ENCODE peak calls at places on chromosomes 12 and 14, in four cellular contexts. T is adrenal gland, N is gastrocnemius medialis, O is mesendoderm. C is an unnamed sample.

GRCh38 chr12:131100031-131100674 is 146.4 kb downstream of the ADGRD1 start:
- DNase-seq in T (no peak), N (no peak), O (no peak), C (no peak)

GRCh38 chr14:87434680-87435079 is 558.3 kb downstream of the GALC start:
- DNase-seq in T (no peak), N (no peak), O (no peak), C (no peak)

GRCh38 chr12:116887897-116888296 is 6.7 kb upstream of the HRK start:
- DNase-seq in T (no peak), N (no peak), O (no peak), C (no peak)

GRCh38 chr14:103385994-103386491 is 828 bp downstream of the MARK3 start:
- DNase-seq in T (peak; percentile 56), N (peak; percentile 55), O (peak; percentile 46), C (no peak)

GRCh38 chr14:69712637-69713088 is 54.3 kb upstream of the SRSF5 start:
- DNase-seq in T (peak; percentile 64), N (peak; percentile 47), O (peak; percentile 64), C (no peak)

GRCh38 chr12:68207276-68207675 is 18.3 kb downstream of the IL26 start:
- DNase-seq in T (no peak), N (no peak), O (no peak), C (no peak)

GRCh38 chr14:20262642-20263128 is 23.6 kb downstream of the OR11H4 start:
- DNase-seq in T (no peak), N (no peak), O (peak; percentile 50), C (no peak)

GRCh38 chr12:59388176-59388575 is 207.7 kb upstream of the SLC16A7 start:
- DNase-seq in T (no peak), N (no peak), O (no peak), C (no peak)

GRCh38 chr12:100675432-100675831 is 101.9 kb downstream of the GAS2L3 start:
- DNase-seq in T (peak; percentile 59), N (no peak), O (no peak), C (no peak)

GRCh38 chr12:132176920-132177551 is 32.8 kb downstream of the NOC4L start:
- DNase-seq in T (no peak), N (no peak), O (no peak), C (no peak)

GRCh38 chr14:61395115-61395725 is 73.8 kb downstream of the PRKCH start:
- DNase-seq in T (no peak), N (peak; percentile 70), O (no peak), C (no peak)

GRCh38 chr12:62750941-62751843 is 183.8 kb downstream of the PPM1H start:
- DNase-seq in T (no peak), N (no peak), O (peak; percentile 53), C (no peak)

GRCh38 chr14:85527458-85527857 is 2.5 kb upstream of the FLRT2 start:
- DNase-seq in T (no peak), N (no peak), O (no peak), C (no peak)

DNA sequence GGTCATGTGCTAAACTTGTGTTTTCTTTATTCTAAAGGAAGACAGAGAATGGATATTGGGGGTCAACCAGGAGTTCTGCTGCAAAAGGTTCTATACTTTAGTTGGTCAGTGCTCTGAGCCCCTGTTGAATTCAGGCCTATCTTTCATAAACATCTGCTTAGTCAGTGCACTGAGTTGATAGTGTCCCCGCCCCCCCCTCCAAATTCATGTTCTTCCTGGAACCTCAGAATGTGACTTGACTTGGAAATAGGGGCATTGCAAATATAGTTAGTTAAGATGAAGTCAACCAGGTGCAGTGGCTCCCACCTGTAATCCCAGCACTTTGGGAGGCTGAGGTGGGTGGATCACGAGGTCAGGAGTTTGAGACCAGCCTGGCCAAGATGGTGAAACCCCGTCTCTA is 23.3 kb downstream of the CHST11 start:
- DNase-seq in T (no peak), N (no peak), O (no peak), C (no peak)
- H3K27ac ChIP-seq in T (no peak overlapping the region), N (no peak overlapping the region), O (no peak overlapping the region), C (no peak overlapping the region)

GRCh38 chr12:3122841-3123678 is 45.9 kb downstream of the TSPAN9 start:
- DNase-seq in T (peak; percentile 89), N (peak; percentile 77), O (peak; percentile 39), C (no peak)
- H3K27ac ChIP-seq in T (peak overlapping the region; percentile 28), N (peak overlapping the region; percentile 64), O (no peak overlapping the region), C (no peak overlapping the region)

GRCh38 chr12:6167327-6168280 is 32.6 kb upstream of the CD9 start:
- DNase-seq in T (peak; percentile 89), N (peak; percentile 54), O (no peak), C (no peak)
- H3K27ac ChIP-seq in T (peak overlapping the region; percentile 89), N (peak overlapping the region; percentile 81), O (no peak overlapping the region), C (peak overlapping the region; percentile 52)

DNA sequence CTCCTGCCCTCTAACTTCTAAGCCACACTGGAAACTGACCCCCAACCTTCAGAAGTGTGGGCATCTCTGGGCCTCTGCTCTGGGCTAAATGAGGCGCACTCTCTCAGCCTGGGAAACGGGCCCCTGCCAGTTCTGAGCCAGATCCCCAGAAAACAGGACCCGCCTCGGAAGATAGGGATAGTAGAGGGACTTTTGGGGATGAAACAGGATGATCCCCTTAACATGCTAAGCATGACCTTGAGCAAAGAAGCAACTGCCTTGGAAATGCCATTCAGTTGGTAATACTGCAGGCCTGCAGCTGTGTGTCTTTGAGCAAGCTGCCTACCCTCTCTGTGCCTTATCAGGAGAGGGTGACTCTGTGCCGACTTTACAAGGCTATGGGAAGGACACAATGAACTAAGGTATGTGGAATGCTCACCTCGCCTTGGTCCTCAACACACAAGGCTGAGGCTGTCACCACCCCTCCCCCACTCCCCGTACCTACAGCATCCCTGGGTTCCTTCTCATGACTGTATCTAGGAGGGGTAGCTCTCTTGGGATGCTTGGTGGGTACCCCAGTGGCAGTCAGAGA is 54.0 kb downstream of the NCOR2 start:
- DNase-seq in T (no peak), N (no peak), O (peak; percentile 97), C (no peak)
- H3K27ac ChIP-seq in T (peak overlapping the region; percentile 6), N (peak overlapping the region; percentile 91), O (peak overlapping the region; percentile 55), C (peak overlapping the region; percentile 74)

DNA sequence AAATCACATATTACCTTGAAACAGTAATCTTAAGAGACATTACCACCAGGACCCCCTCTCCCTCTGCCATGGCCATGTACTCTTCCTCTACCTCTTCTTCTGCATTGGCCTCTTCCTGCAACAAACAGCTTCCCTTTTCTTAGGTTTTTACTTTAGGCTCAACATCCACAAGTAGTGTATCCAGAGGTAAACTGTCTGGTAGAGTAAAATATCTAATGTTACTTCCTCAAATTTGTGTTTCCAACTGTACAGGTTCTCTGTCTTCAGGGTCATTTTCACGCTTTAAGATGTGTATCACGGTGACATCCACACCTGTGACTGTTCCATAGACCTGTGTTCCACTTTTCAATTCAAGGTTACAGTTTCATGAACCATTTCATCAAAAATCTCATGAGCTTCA is 13.4 kb downstream of the CDK17 start:
- DNase-seq in T (no peak), N (no peak), O (no peak), C (no peak)
- H3K27ac ChIP-seq in T (no peak overlapping the region), N (peak overlapping the region; percentile 8), O (no peak overlapping the region), C (no peak overlapping the region)

GRCh38 chr14:72882047-72882446 is 11.9 kb downstream of the DPF3 start:
- DNase-seq in T (no peak), N (no peak), O (no peak), C (no peak)

GRCh38 chr14:72880164-72880563 is 13.7 kb downstream of the DPF3 start:
- DNase-seq in T (no peak), N (no peak), O (peak; percentile 61), C (no peak)

GRCh38 chr14:72878746-72879145 is 15.2 kb downstream of the DPF3 start:
- DNase-seq in T (no peak), N (no peak), O (no peak), C (no peak)

GRCh38 chr14:72880820-72881219 is 13.1 kb downstream of the DPF3 start:
- DNase-seq in T (no peak), N (no peak), O (no peak), C (no peak)

DNA sequence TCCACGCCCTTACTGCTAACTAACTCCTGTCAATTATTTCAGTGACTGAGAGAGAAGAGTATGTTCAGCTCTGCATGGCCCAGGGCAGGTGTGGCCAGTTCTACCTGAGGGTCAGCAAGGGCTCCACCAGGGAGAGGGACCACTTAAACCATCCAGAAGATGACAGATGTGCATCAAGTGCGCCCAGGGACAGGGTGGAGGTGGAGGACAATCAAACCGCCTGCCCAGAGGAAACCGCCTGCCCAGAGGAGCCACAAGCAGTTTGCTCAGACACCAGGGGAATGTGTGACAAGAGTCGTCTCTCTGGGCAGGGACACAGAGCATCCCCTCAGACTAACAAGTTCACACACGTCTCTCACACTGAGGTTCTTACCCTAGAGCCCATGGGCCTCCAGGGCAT is 14.5 kb downstream of the DPF3 start:
- DNase-seq in T (no peak), N (no peak), O (no peak), C (no peak)
- H3K27ac ChIP-seq in T (no peak overlapping the region), N (peak overlapping the region; percentile 4), O (no peak overlapping the region), C (no peak overlapping the region)

GRCh38 chr12:88418856-88419497 is 161.3 kb downstream of the KITLG start:
- DNase-seq in T (no peak), N (no peak), O (peak; percentile 6), C (no peak)
- H3K27ac ChIP-seq in T (no peak overlapping the region), N (no peak overlapping the region), O (no peak overlapping the region), C (no peak overlapping the region)

GRCh38 chr14:59217011-59217410 is 28.5 kb downstream of the DAAM1 start:
- DNase-seq in T (no peak), N (no peak), O (no peak), C (no peak)

GRCh38 chr14:59215353-59215752 is 26.9 kb downstream of the DAAM1 start:
- DNase-seq in T (peak; percentile 8), N (peak; percentile 81), O (no peak), C (no peak)

GRCh38 chr14:59214702-59215302 is 26.3 kb downstream of the DAAM1 start:
- DNase-seq in T (no peak), N (no peak), O (no peak), C (no peak)

GRCh38 chr14:59215757-59216156 is 27.3 kb downstream of the DAAM1 start:
- DNase-seq in T (no peak), N (no peak), O (no peak), C (no peak)

DNA sequence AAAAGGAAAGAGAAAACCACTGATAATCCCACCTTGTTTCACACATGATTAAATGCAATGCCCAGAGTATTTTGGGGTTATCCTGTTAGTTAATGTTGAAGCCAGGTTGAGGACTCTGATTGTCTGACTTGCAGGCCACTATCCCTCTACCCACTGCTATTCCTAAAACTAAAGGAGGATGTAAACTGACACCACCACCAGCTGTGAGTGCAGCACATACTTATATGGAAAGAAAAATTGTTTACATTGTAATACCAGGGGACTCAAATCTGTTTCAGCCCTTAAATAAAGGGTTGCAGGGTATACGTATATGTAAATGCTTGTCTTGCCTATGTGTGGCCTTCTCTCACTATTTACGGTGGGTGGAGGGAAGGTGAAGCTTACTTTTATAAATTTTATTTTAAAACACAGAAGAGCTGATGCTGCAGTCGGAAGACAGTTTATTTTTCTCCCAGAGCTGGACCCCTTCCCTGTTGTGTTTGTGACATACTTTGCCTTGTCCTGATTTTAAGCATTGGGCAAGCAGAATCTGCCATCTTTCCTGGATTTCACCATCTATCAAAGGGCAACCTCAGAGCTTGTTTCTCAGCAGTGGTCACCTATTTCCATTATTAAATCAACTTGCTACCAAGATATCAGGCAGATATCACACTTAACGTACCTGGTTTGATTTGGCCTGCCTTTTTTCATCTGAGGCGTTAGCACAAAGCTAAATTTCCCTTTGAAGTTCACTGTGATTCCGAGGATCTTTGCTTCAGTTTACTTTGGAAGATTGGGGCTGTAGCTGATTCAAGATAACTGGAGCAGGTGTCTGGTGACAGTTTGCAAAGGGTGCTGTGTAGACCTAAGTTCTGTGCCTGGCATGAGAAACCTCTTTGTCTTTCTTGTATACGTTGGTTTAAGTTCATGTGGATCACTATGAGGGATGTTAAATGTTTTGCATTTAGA is 25.2 kb downstream of the DAAM1 start:
- DNase-seq in T (no peak), N (no peak), O (no peak), C (no peak)
- H3K27ac ChIP-seq in T (no peak overlapping the region), N (peak overlapping the region; percentile 56), O (no peak overlapping the region), C (peak overlapping the region; percentile 50)